ENCODE peak calls at places on chromosomes 3 and 15, in five cellular contexts. D is stimulated activated CD4-positive, alpha-beta T cell treated with anti-CD3 and anti-CD28 coated beads, TNF-alpha, amount 100 ng/mL, for 4 hours; C is GM12891; A is MM.1S; O is erythroblast. J is an unnamed sample.

GRCh38 chr15:26722621-26723160 is 50.2 kb downstream of the GABRB3 start:
- DNase-seq in C (no peak), O (no peak), D (no peak), A (no peak), J (no peak)

GRCh38 chr3:30811174-30811795 is 83.2 kb downstream of the GADL1 start:
- DNase-seq in C (no peak), D (no peak), O (no peak), A (no peak), J (no peak)

GRCh38 chr3:162770556-162770955 is 1273.9 kb downstream of the OTOL1 start:
- DNase-seq in C (no peak), O (no peak), A (no peak), D (no peak), J (no peak)

GRCh38 chr3:99365396-99365795 is 273.0 kb upstream of the COL8A1 start:
- DNase-seq in C (no peak), O (no peak), D (no peak), A (no peak), J (no peak)

GRCh38 chr3:19937459-19938362 is 3.7 kb upstream of the EFHB start:
- DNase-seq in A (no peak), O (peak), C (no peak), D (no peak), J (no peak)

GRCh38 chr15:43505723-43506122 is 11.7 kb upstream of the MAP1A start:
- DNase-seq in D (no peak), A (no peak), O (peak), C (no peak), J (no peak)

GRCh38 chr3:192892981-192893827 is 24.5 kb downstream of the MB21D2 start:
- DNase-seq in C (peak), A (peak), D (peak), O (no peak), J (no peak)

GRCh38 chr15:63345391-63345752 is 36.3 kb downstream of the CA12 start:
- DNase-seq in A (no peak), D (no peak), C (no peak), O (no peak), J (no peak)

GRCh38 chr3:23620616-23621015 is 185.1 kb upstream of the UBE2E1 start:
- DNase-seq in A (no peak), C (no peak), O (no peak), D (no peak), J (no peak)

GRCh38 chr3:139695007-139695406 is 17.2 kb upstream of the NMNAT3 start:
- DNase-seq in D (no peak), O (no peak), A (no peak), C (no peak), J (no peak)

GRCh38 chr3:131303848-131304247 is 77.7 kb upstream of the NUDT16 start:
- DNase-seq in O (no peak), C (no peak), D (no peak), A (no peak), J (no peak)

GRCh38 chr3:170132335-170132734 is 49.2 kb downstream of the PHC3 start:
- DNase-seq in C (no peak), A (peak), O (peak), D (no peak), J (no peak)

J was measured in memory B cell.